ENCODE peak calls at places on chromosomes 5 and 9, in ten cellular contexts. Z is neuronal stem cell; P is astrocyte; N is IMR-90; F is PC-9; I is effector memory CD4-positive, alpha-beta T cell; X is foreskin keratinocyte; V is mammary epithelial cell; T is CD8-positive, alpha-beta memory T cell; K is testis. O is an unnamed sample.

GRCh38 chr5:27947088-27947487 is 908.7 kb upstream of the CDH9 start:
- DNase-seq in Z (peak), P (peak), N (no peak), F (no peak), I (no peak), X (no peak), V (no peak), T (no peak), K (no peak), O (no peak)

GRCh38 chr5:149932445-149933350 is 11.9 kb downstream of the PDE6A start:
- DNase-seq in Z (no peak), P (no peak), N (no peak), F (no peak), I (no peak), X (no peak), V (no peak), T (no peak), K (peak), O (no peak)

GRCh38 chr5:54109931-54110330 is 200.4 kb downstream of the ARL15 start:
- DNase-seq in Z (no peak), P (no peak), N (no peak), F (no peak), I (no peak), X (peak), V (peak), T (no peak), K (no peak), O (no peak)

GRCh38 chr9:93061791-93062299 is 3.3 kb downstream of the SUSD3 start:
- DNase-seq in Z (no peak), P (no peak), N (no peak), F (no peak), I (no peak), X (no peak), V (no peak), T (no peak), K (peak), O (no peak)

GRCh38 chr9:68574150-68574549 is 33.5 kb upstream of the TMEM252 start:
- DNase-seq in Z (no peak), P (no peak), N (no peak), F (no peak), I (no peak), X (no peak), V (no peak), T (no peak), K (no peak), O (no peak)

GRCh38 chr5:142654578-142655042 is 31.3 kb downstream of the FGF1 start:
- DNase-seq in Z (no peak), P (no peak), N (no peak), F (no peak), I (no peak), X (no peak), V (no peak), T (no peak), K (no peak), O (no peak)

GRCh38 chr9:98259791-98260190 is 4.3 kb upstream of the TBC1D2 start:
- DNase-seq in Z (no peak), P (no peak), N (no peak), F (no peak), I (no peak), X (no peak), V (no peak), T (no peak), K (no peak), O (no peak)

GRCh38 chr9:127767405-127767804 is 11.1 kb downstream of the SH2D3C start:
- DNase-seq in Z (no peak), P (no peak), N (no peak), F (no peak), I (no peak), X (no peak), V (no peak), T (no peak), K (no peak), O (no peak)

GRCh38 chr9:128886211-128886826 is 4.4 kb downstream of the LRRC8A start:
- DNase-seq in Z (no peak), P (peak), N (peak), F (no peak), I (no peak), X (no peak), V (peak), T (no peak), K (no peak), O (no peak)

GRCh38 chr5:109852371-109853160 is 162.8 kb downstream of the MAN2A1 start:
- DNase-seq in Z (no peak), P (peak), N (peak), F (no peak), I (no peak), X (no peak), V (no peak), T (no peak), K (no peak), O (no peak)

GRCh38 chr5:39049298-39049697 is 24.9 kb downstream of the RICTOR start:
- DNase-seq in Z (no peak), P (no peak), N (no peak), F (no peak), I (no peak), X (no peak), V (no peak), T (no peak), K (no peak), O (no peak)

GRCh38 chr9:114397848-114398605 is 10.2 kb upstream of the AKNA start:
- DNase-seq in Z (peak), P (peak), N (peak), F (peak), I (peak), X (no peak), V (peak), T (peak), K (peak), O (peak)

GRCh38 chr9:129615407-129616285 is 5.3 kb downstream of the C9orf50 start:
- DNase-seq in Z (no peak), P (no peak), N (no peak), F (no peak), I (no peak), X (no peak), V (no peak), T (no peak), K (no peak), O (no peak)

GRCh38 chr9:109417585-109418544 is 80.2 kb downstream of the PTPN3 start:
- DNase-seq in Z (no peak), P (no peak), N (no peak), F (no peak), I (no peak), X (no peak), V (no peak), T (no peak), K (no peak), O (no peak)

GRCh38 chr5:148928141-148928540 is 101.7 kb downstream of the ADRB2 start:
- DNase-seq in Z (no peak), P (peak), N (peak), F (no peak), I (no peak), X (no peak), V (peak), T (no peak), K (no peak), O (no peak)

GRCh38 chr5:143177263-143177994 is 226.1 kb downstream of the NR3C1 start:
- DNase-seq in Z (no peak), P (peak), N (peak), F (no peak), I (no peak), X (peak), V (peak), T (no peak), K (no peak), O (no peak)

GRCh38 chr5:107376546-107377276 is 294.0 kb downstream of the EFNA5 start:
- DNase-seq in Z (no peak), P (peak), N (peak), F (no peak), I (no peak), X (no peak), V (peak), T (no peak), K (no peak), O (no peak)

GRCh38 chr9:132591244-132591643 is 8.8 kb downstream of the BARHL1 start:
- DNase-seq in Z (no peak), P (no peak), N (no peak), F (no peak), I (no peak), X (no peak), V (no peak), T (no peak), K (no peak), O (no peak)

GRCh38 chr5:143154495-143155375 is 248.8 kb downstream of the NR3C1 start:
- DNase-seq in Z (no peak), P (peak), N (peak), F (peak), I (no peak), X (no peak), V (peak), T (no peak), K (no peak), O (no peak)

GRCh38 chr9:104091708-104092107 is 2.4 kb upstream of the SMC2 start:
- DNase-seq in Z (no peak), P (peak), N (peak), F (no peak), I (no peak), X (no peak), V (peak), T (no peak), K (peak), O (no peak)

GRCh38 chr9:109319631-109320233 is 1.1 kb downstream of the EPB41L4B start:
- DNase-seq in Z (peak), P (no peak), N (no peak), F (no peak), I (no peak), X (no peak), V (no peak), T (no peak), K (no peak), O (no peak)

GRCh38 chr5:43168175-43168574 is 23.9 kb upstream of the NIM1K start:
- DNase-seq in Z (no peak), P (no peak), N (no peak), F (no peak), I (no peak), X (no peak), V (no peak), T (no peak), K (no peak), O (no peak)

GRCh38 chr9:18683312-18683711 is 209.4 kb downstream of the ADAMTSL1 start:
- DNase-seq in Z (no peak), P (no peak), N (no peak), F (no peak), I (no peak), X (no peak), V (no peak), T (no peak), K (no peak), O (no peak)

GRCh38 chr5:113250341-113250953 is 184.3 kb downstream of the TSSK1B start:
- DNase-seq in Z (no peak), P (peak), N (peak), F (no peak), I (no peak), X (no peak), V (no peak), T (no peak), K (peak), O (no peak)

GRCh38 chr9:105993051-105993854 is 298.9 kb downstream of the TMEM38B start:
- DNase-seq in Z (no peak), P (no peak), N (no peak), F (no peak), I (no peak), X (no peak), V (no peak), T (no peak), K (no peak), O (no peak)

GRCh38 chr5:134245101-134245604 is 19.3 kb upstream of the PPP2CA start:
- DNase-seq in Z (no peak), P (peak), N (peak), F (peak), I (no peak), X (peak), V (peak), T (no peak), K (peak), O (no peak)

DNA sequence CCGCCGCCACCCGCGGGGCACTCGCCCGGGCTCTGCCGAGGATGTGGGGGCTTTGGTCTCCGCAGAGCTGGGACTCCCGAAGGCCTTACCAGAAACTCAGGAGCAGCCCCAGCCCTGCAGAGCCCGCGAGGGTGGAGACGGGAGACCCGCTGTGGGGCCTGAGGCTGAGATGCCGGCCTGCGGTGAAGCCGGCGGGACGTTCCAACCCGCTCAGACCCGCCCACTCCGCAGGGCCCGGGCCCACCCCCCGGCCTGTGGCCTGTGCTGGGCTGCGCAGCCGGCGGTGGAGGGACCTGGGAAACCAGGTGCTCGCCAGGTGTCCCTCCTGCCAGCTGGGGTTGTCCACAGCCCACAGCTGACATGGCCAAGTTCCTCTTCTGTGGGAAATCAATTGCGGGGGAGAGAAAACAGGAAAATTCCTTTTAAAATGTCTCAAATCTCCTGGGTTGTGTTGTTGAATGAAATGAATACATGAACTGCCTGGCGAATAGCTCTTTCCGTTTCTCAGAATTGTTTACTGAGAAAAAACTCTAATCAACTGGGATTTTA is 48.9 kb upstream of the IRX4 start:
- DNase-seq in Z (no peak), P (no peak), N (no peak), F (no peak), I (no peak), X (peak), V (peak), T (no peak), K (peak), O (no peak)
- H3K27ac ChIP-seq in Z (no peak), P (no peak), N (no peak), F (no peak), I (no peak), X (peak), V (peak), T (no peak), K (peak), O (peak)

GRCh38 chr9:2808105-2808504 is 35.8 kb downstream of the PUM3 start:
- DNase-seq in Z (no peak), P (no peak), N (no peak), F (no peak), I (no peak), X (no peak), V (no peak), T (no peak), K (no peak), O (no peak)
- H3K27ac ChIP-seq in Z (no peak), P (peak), N (peak), F (no peak), I (no peak), X (no peak), V (no peak), T (no peak), K (no peak), O (no peak)

GRCh38 chr9:16102154-16102553 is 549.3 kb downstream of the CCDC171 start:
- DNase-seq in Z (no peak), P (no peak), N (no peak), F (no peak), I (no peak), X (no peak), V (no peak), T (no peak), K (no peak), O (no peak)

GRCh38 chr9:16103613-16104012 is 550.8 kb downstream of the CCDC171 start:
- DNase-seq in Z (no peak), P (no peak), N (peak), F (no peak), I (no peak), X (no peak), V (no peak), T (no peak), K (peak), O (no peak)

GRCh38 chr9:16105576-16105975 is 552.7 kb downstream of the CCDC171 start:
- DNase-seq in Z (no peak), P (peak), N (peak), F (no peak), I (no peak), X (no peak), V (no peak), T (no peak), K (no peak), O (no peak)

GRCh38 chr9:16099901-16100300 is 547.1 kb downstream of the CCDC171 start:
- DNase-seq in Z (no peak), P (no peak), N (no peak), F (no peak), I (no peak), X (no peak), V (no peak), T (no peak), K (no peak), O (no peak)

GRCh38 chr9:16100596-16101091 is 547.8 kb downstream of the CCDC171 start:
- DNase-seq in Z (no peak), P (no peak), N (peak), F (no peak), I (no peak), X (no peak), V (no peak), T (no peak), K (peak), O (peak)
- H3K27ac ChIP-seq in Z (peak), P (no peak), N (peak), F (no peak), I (no peak), X (no peak), V (no peak), T (no peak), K (peak), O (no peak)

DNA sequence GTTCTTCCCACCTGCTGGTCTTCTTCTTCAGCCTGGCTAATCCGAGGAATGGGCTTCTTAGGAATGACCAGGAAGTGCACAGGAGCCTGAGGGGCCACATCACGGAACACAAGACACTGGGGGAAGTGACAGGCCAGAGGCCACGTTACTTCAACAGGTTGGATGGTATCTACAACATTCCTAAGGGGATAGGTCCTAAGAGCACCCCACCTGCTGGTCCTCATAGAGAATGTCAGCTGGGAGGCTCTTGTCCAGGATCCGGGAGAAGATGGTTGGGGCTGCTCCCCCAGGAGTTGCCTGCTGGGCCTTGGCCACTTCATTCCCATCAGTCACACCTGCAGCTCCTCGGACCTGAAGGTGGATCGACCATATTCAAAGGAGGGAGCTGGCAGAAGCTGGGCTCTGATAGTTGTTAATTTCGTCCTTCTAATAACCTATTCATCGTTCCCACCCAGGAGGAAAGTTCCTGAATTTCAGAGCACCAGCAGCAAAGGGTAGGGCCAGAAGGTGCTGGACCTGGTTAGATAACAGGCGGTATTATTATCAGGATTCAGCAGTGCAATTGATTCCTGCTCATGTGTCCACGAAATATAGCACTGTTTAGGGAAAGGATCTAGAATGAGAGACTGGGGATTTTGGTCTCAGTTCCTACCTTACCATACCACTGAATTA is 1.3 kb downstream of the HINT2 start:
- DNase-seq in Z (no peak), P (no peak), N (peak), F (no peak), I (no peak), X (no peak), V (no peak), T (no peak), K (no peak), O (no peak)
- H3K27ac ChIP-seq in Z (peak), P (no peak), N (no peak), F (peak), I (no peak), X (no peak), V (no peak), T (peak), K (peak), O (peak)

DNA sequence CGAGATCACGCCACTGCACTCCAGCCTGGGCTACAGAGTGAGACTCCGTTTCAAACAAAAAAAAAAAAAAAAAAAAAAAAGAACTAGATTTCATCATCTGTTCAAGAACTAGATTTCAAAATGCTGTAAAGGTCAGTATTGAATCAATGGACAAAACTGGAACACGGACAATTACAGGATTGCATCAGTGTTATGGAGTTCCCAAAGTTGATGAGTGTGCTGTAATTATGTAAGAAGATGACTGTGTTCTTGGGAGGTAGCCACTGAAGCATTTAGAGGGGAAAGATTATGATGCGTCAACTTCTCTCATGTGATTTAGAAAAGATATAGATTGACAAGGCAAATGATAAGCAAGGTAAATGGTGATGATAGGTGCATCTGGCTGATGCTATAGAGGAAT is 6.5 kb downstream of the FAM240B start:
- DNase-seq in Z (no peak), P (peak), N (peak), F (peak), I (no peak), X (peak), V (peak), T (no peak), K (no peak), O (no peak)
- H3K27ac ChIP-seq in Z (no peak), P (no peak), N (no peak), F (no peak), I (no peak), X (no peak), V (no peak), T (no peak), K (no peak), O (no peak)

GRCh38 chr5:116719087-116719486 is 144.5 kb upstream of the SEMA6A start:
- DNase-seq in Z (no peak), P (no peak), N (no peak), F (no peak), I (no peak), X (no peak), V (no peak), T (no peak), K (no peak), O (no peak)
- H3K27ac ChIP-seq in Z (no peak), P (no peak), N (no peak), F (no peak), I (no peak), X (no peak), V (no peak), T (no peak), K (no peak), O (no peak)

GRCh38 chr5:145803617-145804016 is 31.5 kb downstream of the PRELID2 start:
- DNase-seq in Z (no peak), P (no peak), N (no peak), F (no peak), I (no peak), X (no peak), V (no peak), T (no peak), K (no peak), O (no peak)
- H3K27ac ChIP-seq in Z (no peak), P (no peak), N (no peak), F (no peak), I (no peak), X (no peak), V (no peak), T (no peak), K (no peak), O (no peak)

GRCh38 chr9:116646661-116647514 is 40.2 kb upstream of the TRIM32 start:
- DNase-seq in Z (peak), P (peak), N (peak), F (no peak), I (no peak), X (no peak), V (peak), T (no peak), K (no peak), O (no peak)
- H3K27ac ChIP-seq in Z (no peak), P (no peak), N (no peak), F (no peak), I (no peak), X (no peak), V (no peak), T (no peak), K (no peak), O (no peak)

O was measured in breast epithelium.